ENCODE peak calls at places on chromosomes 2 and 18, in six cellular contexts. Z is Calu3, P is neural crest cell, S is GM23338, H is prostate gland, K is breast epithelium. T is an unnamed sample.

GRCh38 chr2:69180974-69181373 is 168.0 kb downstream of the ANTXR1 start:
- DNase-seq in Z (no peak), P (no peak), S (no peak), H (no peak), K (no peak), T (no peak)

GRCh38 chr2:193521523-193521922 is 1326.8 kb upstream of the TMEFF2 start:
- DNase-seq in Z (no peak), P (no peak), S (no peak), H (no peak), K (no peak), T (no peak)

GRCh38 chr2:48450256-48450655 is 79.7 kb upstream of the STON1 start:
- DNase-seq in Z (no peak), P (no peak), S (no peak), H (no peak), K (no peak), T (no peak)

GRCh38 chr2:179571141-179571713 is 290.2 kb downstream of the ZNF385B start:
- DNase-seq in Z (no peak), P (no peak), S (no peak), H (no peak), K (no peak), T (no peak)

GRCh38 chr2:31337860-31338259 is 76.7 kb downstream of the XDH start:
- DNase-seq in Z (no peak), P (no peak), S (no peak), H (no peak), K (no peak), T (no peak)

GRCh38 chr2:104481341-104481740 is 372.6 kb upstream of the POU3F3 start:
- DNase-seq in Z (no peak), P (no peak), S (no peak), H (no peak), K (no peak), T (no peak)

GRCh38 chr18:32769242-32770180 is 3.3 kb downstream of the KLHL14 start:
- DNase-seq in Z (no peak), P (peak; percentile 29), S (peak; percentile 69), H (no peak), K (no peak), T (peak; percentile 39)

GRCh38 chr2:59826177-59826576 is 727.3 kb downstream of the BCL11A start:
- DNase-seq in Z (no peak), P (no peak), S (no peak), H (no peak), K (no peak), T (no peak)

GRCh38 chr2:201258666-201258999 is 1.7 kb upstream of the CASP8 start:
- DNase-seq in Z (no peak), P (no peak), S (peak; percentile 27), H (no peak), K (no peak), T (no peak)

GRCh38 chr2:201256001-201256544 is 4.3 kb upstream of the CASP8 start:
- DNase-seq in Z (no peak), P (no peak), S (no peak), H (no peak), K (no peak), T (no peak)

GRCh38 chr2:201257941-201258665 is 2.2 kb upstream of the CASP8 start:
- DNase-seq in Z (peak; percentile 91), P (peak; percentile 12), S (peak; percentile 53), H (peak; percentile 78), K (peak; percentile 78), T (no peak)

GRCh38 chr2:201259216-201259615 is 1.1 kb upstream of the CASP8 start:
- DNase-seq in Z (no peak), P (no peak), S (no peak), H (no peak), K (no peak), T (no peak)

GRCh38 chr2:201257381-201257940 is 2.9 kb upstream of the CASP8 start:
- DNase-seq in Z (peak; percentile 58), P (no peak), S (no peak), H (no peak), K (no peak), T (no peak)
- TF ChIP-seq CTCF in Z (no peak), P (no peak), S (no peak), H (no peak), K (no peak), T (no peak)

GRCh38 chr2:229900012-229900411 is 21.8 kb downstream of the TRIP12 start:
- DNase-seq in Z (no peak), P (no peak), S (no peak), H (no peak), K (no peak), T (no peak)

GRCh38 chr2:229896857-229897256 is 25.0 kb downstream of the TRIP12 start:
- DNase-seq in Z (no peak), P (no peak), S (no peak), H (no peak), K (no peak), T (no peak)

GRCh38 chr2:229899604-229900003 is 22.2 kb downstream of the TRIP12 start:
- DNase-seq in Z (no peak), P (no peak), S (no peak), H (no peak), K (no peak), T (no peak)

GRCh38 chr2:229905601-229906000 is 16.2 kb downstream of the TRIP12 start:
- DNase-seq in Z (no peak), P (no peak), S (no peak), H (no peak), K (no peak), T (no peak)

GRCh38 chr2:229901819-229902218 is 20.0 kb downstream of the TRIP12 start:
- DNase-seq in Z (peak; percentile 46), P (no peak), S (peak; percentile 25), H (no peak), K (no peak), T (no peak)
- TF ChIP-seq CTCF in Z (no peak), P (no peak), S (no peak), H (no peak), K (no peak), T (no peak)

DNA sequence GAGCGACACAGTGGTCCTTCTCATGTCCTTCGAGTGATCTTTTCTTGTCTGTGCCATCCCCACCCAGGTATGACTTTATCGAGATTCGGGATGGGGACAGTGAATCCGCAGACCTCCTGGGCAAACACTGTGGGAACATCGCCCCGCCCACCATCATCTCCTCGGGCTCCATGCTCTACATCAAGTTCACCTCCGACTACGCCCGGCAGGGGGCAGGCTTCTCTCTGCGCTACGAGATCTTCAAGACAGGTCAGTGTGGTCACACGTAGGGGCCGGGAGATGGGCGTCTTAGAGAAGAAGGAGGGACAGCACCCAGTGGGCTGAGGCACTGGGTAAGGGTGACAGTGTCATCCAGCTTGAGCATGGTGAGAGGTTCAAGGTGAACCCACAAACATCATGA is 33.8 kb downstream of the NRP2 start:
- DNase-seq in Z (no peak), P (no peak), S (peak; percentile 68), H (no peak), K (no peak), T (no peak)
- TF ChIP-seq CTCF in Z (no peak), P (peak; percentile 28), S (peak; percentile 66), H (no peak), K (no peak), T (no peak)

DNA sequence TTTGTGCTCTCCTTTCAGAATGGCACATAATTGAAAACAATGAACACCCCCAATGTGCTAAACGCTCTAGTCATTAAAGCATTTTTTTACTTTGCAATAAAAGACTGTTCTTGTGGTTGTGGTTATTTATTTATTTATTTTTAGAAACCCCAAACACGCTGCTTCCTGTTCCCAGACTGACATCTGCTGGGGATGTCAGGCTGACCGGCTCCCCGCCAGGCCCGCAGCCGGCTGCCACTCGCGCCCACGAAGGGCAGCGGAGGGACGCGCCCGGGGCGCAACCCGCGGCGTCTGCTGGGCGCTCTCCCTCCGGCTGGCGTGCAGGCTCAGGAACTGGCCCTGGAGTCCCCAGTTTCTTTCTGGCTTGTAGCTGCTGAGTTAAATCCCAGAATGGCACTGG is 83.1 kb upstream of the SP3 start:
- DNase-seq in Z (no peak), P (no peak), S (no peak), H (no peak), K (no peak), T (no peak)
- TF ChIP-seq CTCF in Z (no peak), P (no peak), S (peak; percentile 48), H (no peak), K (no peak), T (no peak)

T was measured in D721Med.